ENCODE peak calls at places on chromosomes 16 and 17, in five cellular contexts. P is NT2/D1; U is MM.1S; H is CD8-positive, alpha-beta T cell; Y is Caco-2. F is an unnamed sample. For H3K9me3 and H3K4me1, the result is how much of the 10 kb centered on the place peaks cover.

GRCh38 chr17:65530985-65531507 is 30.4 kb downstream of the AXIN2 start:
- DNase-seq in P (no peak), U (no peak), Y (no peak), H (no peak), F (no peak)

GRCh38 chr17:39517224-39517623 is 55.9 kb downstream of the CDK12 start:
- DNase-seq in Y (no peak), U (no peak), H (no peak), P (no peak), F (no peak)

GRCh38 chr17:8147805-8148404 is 4.3 kb downstream of the PER1 start:
- DNase-seq in U (no peak), Y (no peak), P (no peak), H (no peak), F (peak)

GRCh38 chr16:85718682-85719081 is 29.9 kb upstream of the GINS2 start:
- DNase-seq in U (peak), P (no peak), Y (no peak), H (no peak), F (no peak)

GRCh38 chr17:44829558-44830358 is at the start of gene GJC1:
- DNase-seq in U (peak), Y (peak), H (no peak), P (no peak), F (peak)

GRCh38 chr17:13176436-13176835 is 158.6 kb upstream of the ELAC2 start:
- DNase-seq in H (no peak), U (no peak), P (no peak), Y (no peak), F (no peak)

GRCh38 chr16:29694384-29695195 is 15.6 kb downstream of the QPRT start:
- DNase-seq in P (no peak), Y (no peak), H (no peak), U (no peak), F (peak)

GRCh38 chr16:87706278-87707000 is 59.3 kb downstream of the KLHDC4 start:
- DNase-seq in H (no peak), U (no peak), Y (no peak), P (no peak), F (no peak)

GRCh38 chr16:23137818-23138217 is 11.4 kb downstream of the USP31 start:
- DNase-seq in H (no peak), P (no peak), U (no peak), Y (no peak), F (no peak)

GRCh38 chr17:40735016-40735415 is 20.1 kb downstream of the KRT25 start:
- DNase-seq in Y (no peak), P (no peak), H (no peak), U (no peak), F (no peak)

GRCh38 chr16:31476305-31477219 is 4.6 kb downstream of the TGFB1I1 start:
- DNase-seq in P (no peak), U (peak), H (peak), Y (peak), F (peak)

GRCh38 chr16:27721548-27722265 is 171.8 kb downstream of the KATNIP start:
- DNase-seq in H (no peak), P (no peak), Y (no peak), U (no peak), F (peak)

GRCh38 chr16:85749686-85750020 is 1.2 kb downstream of the C16orf74 start:
- DNase-seq in P (no peak), U (no peak), Y (no peak), H (no peak), F (no peak)

GRCh38 chr17:16286947-16287562 is 66.2 kb downstream of the CENPV start:
- DNase-seq in H (no peak), U (no peak), Y (no peak), P (no peak), F (peak)

GRCh38 chr17:64687959-64688358 is 25.9 kb upstream of the SMURF2 start:
- DNase-seq in H (no peak), Y (no peak), U (no peak), P (no peak), F (no peak)

GRCh38 chr16:68300736-68301459 is 9.8 kb downstream of the SLC7A6OS start:
- DNase-seq in Y (no peak), U (no peak), P (no peak), H (no peak), F (no peak)

GRCh38 chr17:19354123-19354522 is 8.4 kb downstream of the B9D1 start:
- DNase-seq in Y (peak), H (no peak), P (no peak), U (no peak), F (no peak)

GRCh38 chr17:48198950-48199541 is 91.5 kb downstream of the SNX11 start:
- DNase-seq in Y (no peak), P (no peak), U (no peak), H (no peak), F (no peak)

GRCh38 chr17:21113106-21113690 is 13.6 kb upstream of the DHRS7B start:
- DNase-seq in P (no peak), H (no peak), U (no peak), Y (no peak), F (no peak)

DNA sequence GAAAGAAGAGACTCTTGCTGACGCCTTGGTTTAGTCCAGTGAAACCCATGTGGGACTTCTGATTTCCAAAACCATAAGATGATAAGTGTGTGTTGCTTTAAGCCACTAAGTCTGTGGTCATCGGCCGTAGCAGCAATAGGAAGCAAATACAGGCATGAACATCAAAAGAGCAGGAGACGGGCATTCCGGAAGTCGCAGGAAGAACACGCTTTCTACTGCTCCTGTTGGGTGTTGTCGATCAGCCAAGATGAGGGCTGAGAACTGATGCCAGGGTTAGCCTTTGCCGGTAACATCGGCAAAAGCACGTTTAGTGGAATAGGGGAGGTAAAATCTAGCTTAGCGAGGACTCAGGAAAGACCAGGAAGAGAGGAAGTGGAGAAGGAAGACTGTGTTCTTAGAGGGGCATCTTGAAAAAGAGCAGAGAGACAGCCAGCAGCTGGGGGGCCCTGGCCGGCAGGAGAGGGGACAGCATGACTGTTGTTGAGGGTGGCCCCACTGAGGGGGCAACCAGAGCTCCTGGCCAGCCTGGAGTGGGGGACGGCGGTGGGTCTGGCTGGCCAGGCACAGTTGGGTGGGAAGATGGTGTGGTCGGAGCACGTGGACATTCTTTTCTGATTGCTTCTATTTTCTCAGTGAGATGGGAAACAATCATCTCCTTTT is 109.7 kb downstream of the METRNL start:
- DNase-seq in H (no peak), P (no peak), U (no peak), Y (no peak), F (no peak)
- H3K9me3 ChIP-seq in H (under half), P (under half), U (under half), Y (under half), F (under half)

DNA sequence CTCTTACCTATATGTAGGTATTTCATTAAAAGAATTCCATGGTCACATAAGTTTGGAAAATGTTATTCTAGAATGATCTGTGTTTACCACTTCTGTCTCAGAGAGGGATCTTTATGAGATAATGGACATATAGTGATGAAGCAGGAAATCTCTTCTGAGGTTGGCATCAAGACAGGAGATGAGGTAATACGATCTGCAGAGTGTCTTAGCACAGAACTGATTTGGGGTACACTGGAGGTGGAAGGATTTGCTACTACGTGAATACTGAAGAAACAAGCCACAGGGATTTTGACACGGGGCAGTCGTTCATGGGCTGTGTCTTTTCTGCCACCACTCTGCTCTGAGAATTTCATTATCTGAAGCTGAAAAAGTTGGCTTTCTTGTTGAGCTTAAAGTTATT is 5.5 kb downstream of the CBFB start:
- DNase-seq in H (no peak), P (no peak), U (no peak), Y (no peak), F (no peak)
- H3K4me1 ChIP-seq in H (under half), P (under half), U (under half), Y (under half), F (under half)

GRCh38 chr17:79667121-79667715 is 56.4 kb upstream of the RBFOX3 start:
- DNase-seq in U (no peak), Y (peak), H (no peak), P (no peak), F (no peak)

GRCh38 chr17:79664925-79665738 is 54.3 kb upstream of the RBFOX3 start:
- DNase-seq in P (no peak), Y (peak), H (no peak), U (no peak), F (peak)

GRCh38 chr17:79667746-79668145 is 56.9 kb upstream of the RBFOX3 start:
- DNase-seq in U (no peak), Y (peak), H (no peak), P (no peak), F (no peak)

GRCh38 chr17:79668344-79669250 is 57.7 kb upstream of the RBFOX3 start:
- DNase-seq in Y (peak), U (no peak), H (no peak), P (no peak), F (peak)

DNA sequence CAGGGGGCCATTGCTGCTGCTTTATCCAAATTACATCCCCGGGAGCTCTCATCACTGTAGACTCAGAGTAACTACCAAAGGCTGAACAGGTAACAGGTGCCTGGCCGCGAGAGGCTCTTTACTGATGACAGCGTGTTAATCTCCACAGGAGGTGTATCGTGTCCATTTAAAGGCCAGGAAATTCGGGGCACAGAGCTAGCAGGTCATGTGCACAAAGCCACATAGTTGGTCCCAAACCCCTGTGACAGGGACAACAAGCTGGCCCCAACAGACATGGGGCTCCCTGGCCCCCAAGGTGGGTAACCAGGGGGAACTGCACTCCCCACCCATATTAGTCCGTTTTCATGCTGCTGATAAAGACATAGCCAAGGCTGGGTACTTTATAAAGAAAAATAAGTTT is 55.3 kb upstream of the RBFOX3 start:
- DNase-seq in Y (peak), U (no peak), P (no peak), H (no peak), F (no peak)
- H3K9me3 ChIP-seq in Y (under half), U (under half), P (under half), H (under half), F (under half)

DNA sequence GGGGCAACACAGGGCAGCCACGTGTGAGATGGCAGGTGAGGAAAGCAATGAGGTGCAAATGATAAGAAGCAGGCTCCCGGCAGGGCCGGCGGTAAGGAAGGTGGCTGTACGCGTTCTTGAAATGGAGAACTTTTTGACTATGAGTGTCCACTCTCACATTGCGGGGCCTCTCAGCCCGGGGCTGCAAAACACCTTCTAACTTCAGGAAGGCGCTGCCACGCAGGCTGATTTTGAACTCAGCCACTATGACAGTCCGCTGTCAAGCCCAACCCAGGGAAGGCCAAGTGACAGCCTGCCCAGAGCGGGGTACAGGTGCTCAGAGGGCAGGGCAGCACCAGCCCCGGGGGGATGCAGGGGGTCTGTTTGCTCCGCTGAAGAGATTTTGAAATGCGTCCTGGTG is 14.3 kb upstream of the SREBF1 start:
- DNase-seq in H (no peak), Y (no peak), U (no peak), P (no peak), F (peak)
- H3K4me1 ChIP-seq in H (half or more), Y (under half), U (under half), P (under half), F (under half)

GRCh38 chr16:3317315-3317999 is 12.2 kb downstream of the ZNF75A start:
- DNase-seq in Y (no peak), P (peak), U (no peak), H (no peak), F (no peak)
- H3K9me3 ChIP-seq in Y (under half), P (half or more), U (under half), H (half or more), F (under half)

F was measured in right cardiac atrium.